ENCODE peak calls at places on chromosomes 11 and 22, in six cellular contexts. Z is NCI-H1105 treated with DMSO at 0.1 percent for 48 hours, R is MCF 10A, T is mesothelial cell of epicardium, V is HT1080, M is caudate nucleus. N is an unnamed sample.

GRCh38 chr11:122494171-122494570 is 161.4 kb upstream of the UBASH3B start:
- DNase-seq in R (peak; percentile 21), T (no peak), Z (peak; percentile 50), M (no peak), V (no peak), N (no peak)

GRCh38 chr22:46068176-46068907 is 82.0 kb upstream of the PPARA start:
- DNase-seq in V (no peak), R (peak; percentile 42), T (no peak), M (no peak), Z (peak; percentile 71), N (no peak)

GRCh38 chr22:46789992-46790391 is 27.5 kb downstream of the TBC1D22A start:
- DNase-seq in T (no peak), M (no peak), R (no peak), V (no peak), Z (no peak), N (no peak)

GRCh38 chr11:112308651-112309050 is 48.0 kb upstream of the PLET1 start:
- DNase-seq in R (no peak), M (no peak), V (no peak), Z (no peak), T (no peak), N (no peak)

GRCh38 chr22:24834845-24835570 is 29.0 kb downstream of the SGSM1 start:
- DNase-seq in T (no peak), Z (peak; percentile 0), M (peak; percentile 54), R (peak; percentile 39), V (peak; percentile 10), N (peak; percentile 51)

GRCh38 chr22:44597616-44598015 is 99.6 kb upstream of the RTL6 start:
- DNase-seq in V (no peak), T (no peak), R (no peak), Z (peak; percentile 85), M (no peak), N (no peak)

GRCh38 chr11:118215262-118215661 is 9.5 kb downstream of the JAML start:
- DNase-seq in M (no peak), R (no peak), T (no peak), V (no peak), Z (no peak), N (no peak)

GRCh38 chr22:19470010-19470409 is 9.0 kb downstream of the UFD1 start:
- DNase-seq in R (no peak), M (no peak), V (no peak), Z (no peak), T (no peak), N (no peak)

GRCh38 chr11:71203681-71204080 is 48.7 kb downstream of the SHANK2 start:
- DNase-seq in R (no peak), V (no peak), Z (no peak), M (no peak), T (no peak), N (no peak)

GRCh38 chr11:34214961-34215805 is 109.8 kb downstream of the NAT10 start:
- DNase-seq in V (peak; percentile 92), R (peak; percentile 49), Z (no peak), M (no peak), T (no peak), N (no peak)

N was measured in HuH-7.